ENCODE peak calls at places on chromosomes 11 and 22, in six cellular contexts. M is GM23248, G is SK-N-SH, D is MM.1S, W is GM23338, Q is PC-3. H is an unnamed sample.

GRCh38 chr11:14638561-14638960 is 5.0 kb upstream of the PDE3B start:
- DNase-seq in M (no peak), W (no peak), D (no peak), Q (no peak), G (no peak), H (no peak)

GRCh38 chr22:25362215-25362882 is 142.9 kb downstream of the CRYBB2 start:
- DNase-seq in D (peak), Q (peak), W (peak), M (peak), G (peak), H (peak)

GRCh38 chr11:61103851-61104423 is 1.6 kb downstream of the CD5 start:
- DNase-seq in D (no peak), W (no peak), G (no peak), Q (no peak), M (no peak), H (no peak)

GRCh38 chr22:44839061-44839460 is 86.7 kb downstream of the ARHGAP8 start:
- DNase-seq in Q (no peak), M (no peak), D (no peak), G (no peak), W (no peak), H (no peak)

GRCh38 chr11:119108151-119108856 is 1.2 kb downstream of the C2CD2L start:
- DNase-seq in W (peak), G (peak), M (peak), D (peak), Q (peak), H (peak)

GRCh38 chr11:33712436-33712835 is 11.8 kb upstream of the C11orf91 start:
- DNase-seq in W (no peak), D (no peak), M (no peak), Q (no peak), G (no peak), H (no peak)

GRCh38 chr22:49292909-49293308 is 534.8 kb downstream of the BRD1 start:
- DNase-seq in W (no peak), D (no peak), Q (no peak), M (no peak), G (no peak), H (no peak)

GRCh38 chr11:69396051-69396947 is 85.2 kb upstream of the LINC01488 start:
- DNase-seq in W (no peak), M (no peak), D (no peak), Q (no peak), G (no peak), H (no peak)

GRCh38 chr11:75311858-75312288 is 39.6 kb downstream of the ARRB1 start:
- DNase-seq in D (no peak), W (no peak), M (peak), G (peak), Q (no peak), H (peak)

GRCh38 chr22:49975543-49976389 is 15.2 kb downstream of the PIM3 start:
- DNase-seq in W (peak), Q (no peak), G (peak), M (peak), D (no peak), H (no peak)

DNA sequence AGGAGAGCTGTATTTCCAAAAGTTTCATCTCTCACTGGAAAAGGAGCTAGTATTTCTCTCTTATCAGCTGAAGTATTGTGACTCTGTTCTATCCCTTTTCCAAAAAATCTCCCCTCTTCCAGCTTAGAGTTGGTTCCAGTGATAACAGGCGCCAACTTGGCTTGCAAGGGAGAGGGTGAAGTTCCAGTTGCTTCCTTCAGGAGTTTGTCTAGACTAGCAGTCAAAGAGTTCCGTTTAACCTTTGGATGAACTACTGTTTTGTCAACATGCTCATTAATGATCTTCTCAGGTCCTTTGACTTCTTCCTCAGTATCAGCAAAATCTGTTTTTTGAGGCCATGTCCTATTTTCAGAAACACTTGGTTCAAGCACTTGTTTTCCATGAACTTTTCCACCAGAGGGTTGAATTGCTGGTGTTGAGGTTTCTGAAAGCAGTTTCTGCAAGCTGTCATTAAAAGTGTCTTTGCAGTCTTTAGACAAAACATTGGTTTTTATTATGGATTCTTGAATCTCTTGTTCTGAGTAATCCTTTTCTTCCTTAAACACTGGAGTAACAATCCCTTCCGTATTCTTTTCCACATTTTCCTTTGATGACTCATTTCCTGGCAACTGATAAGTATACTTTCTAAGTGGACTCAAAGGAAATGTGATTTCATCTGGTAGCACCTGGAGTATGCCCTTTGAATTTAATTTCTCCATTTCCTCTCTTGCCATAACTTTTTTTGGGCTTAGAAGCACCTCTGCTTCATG is 39.7 kb upstream of the CCDC89 start:
- DNase-seq in D (no peak), G (no peak), M (peak), Q (peak), W (no peak), H (peak)
- TF ChIP-seq EZH2phosphoT487 in D (no peak), G (no peak), M (no peak), Q (no peak), W (no peak), H (no peak)

GRCh38 chr11:123060265-123061000 is 1.5 kb downstream of the HSPA8 start:
- DNase-seq in G (no peak), W (no peak), M (no peak), Q (no peak), D (peak), H (no peak)

GRCh38 chr11:123062158-123062891 is 389 bp upstream of the HSPA8 start:
- DNase-seq in D (peak), G (peak), W (peak), Q (peak), M (peak), H (peak)

GRCh38 chr11:123062892-123063395 is 1.0 kb upstream of the HSPA8 start:
- DNase-seq in G (no peak), D (no peak), M (peak), Q (peak), W (peak), H (no peak)

GRCh38 chr11:123063396-123064267 is 1.7 kb upstream of the HSPA8 start:
- DNase-seq in D (peak), M (peak), W (peak), Q (peak), G (no peak), H (peak)

GRCh38 chr11:123061403-123062157 is at the start of gene HSPA8:
- DNase-seq in M (peak), Q (peak), G (peak), W (peak), D (peak), H (peak)
- TF ChIP-seq EZH2phosphoT487 in M (no peak), Q (no peak), G (no peak), W (no peak), D (no peak), H (no peak)

GRCh38 chr11:104254347-104254746 is 90.4 kb upstream of the PDGFD start:
- DNase-seq in G (peak), W (peak), D (peak), M (peak), Q (peak), H (peak)

GRCh38 chr11:104256525-104256924 is 92.6 kb upstream of the PDGFD start:
- DNase-seq in D (no peak), W (peak), G (no peak), Q (peak), M (peak), H (no peak)

GRCh38 chr11:104260456-104260855 is 96.5 kb upstream of the PDGFD start:
- DNase-seq in M (no peak), G (no peak), W (no peak), D (no peak), Q (no peak), H (no peak)

DNA sequence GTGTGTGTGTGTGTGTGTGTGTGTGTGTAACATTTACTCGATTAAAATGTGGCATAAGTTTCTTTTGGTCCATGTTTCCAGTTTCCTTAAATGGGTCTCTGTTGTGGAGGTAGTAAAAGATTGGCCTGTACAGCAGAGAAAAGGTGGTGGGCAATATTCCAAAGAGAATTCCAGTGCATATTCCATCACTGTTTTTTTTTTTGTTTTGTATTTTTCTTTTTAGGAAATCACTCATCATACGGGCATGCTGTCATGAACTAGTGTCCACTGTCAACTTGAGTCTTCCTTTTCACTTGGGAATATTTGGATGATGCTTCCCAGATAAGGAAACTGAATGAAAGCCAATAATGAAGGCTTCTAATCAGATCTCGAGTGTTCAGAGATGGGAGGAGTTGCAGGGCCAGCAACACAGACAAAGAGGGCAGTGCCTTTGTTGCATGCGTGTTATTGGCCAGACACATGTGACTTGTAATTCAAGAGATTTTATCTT is 95.2 kb upstream of the PDGFD start:
- DNase-seq in M (no peak), D (no peak), Q (no peak), G (no peak), W (no peak), H (no peak)
- TF ChIP-seq EZH2phosphoT487 in M (no peak), D (no peak), Q (no peak), G (no peak), W (no peak), H (no peak)

GRCh38 chr11:45922425-45923082 is at the start of gene LARGE2:
- DNase-seq in G (peak), W (peak), Q (peak), M (no peak), D (peak), H (peak)

GRCh38 chr11:45919806-45920530 is 2.3 kb upstream of the PEX16 start:
- DNase-seq in Q (no peak), M (no peak), W (no peak), D (no peak), G (peak), H (no peak)

GRCh38 chr11:45924036-45924915 is 1.8 kb downstream of the LARGE2 start:
- DNase-seq in W (no peak), Q (no peak), D (no peak), G (no peak), M (no peak), H (no peak)

GRCh38 chr11:45920531-45921477 is 1.7 kb upstream of the LARGE2 start:
- DNase-seq in G (peak), M (no peak), W (no peak), D (no peak), Q (no peak), H (no peak)

GRCh38 chr11:45921561-45922424 is 663 bp upstream of the LARGE2 start:
- DNase-seq in G (peak), Q (peak), W (peak), D (peak), M (no peak), H (peak)
- TF ChIP-seq EZH2phosphoT487 in G (no peak), Q (no peak), W (no peak), D (no peak), M (no peak), H (no peak)

H was measured in hepatocyte.